ENCODE peak calls at places on chromosomes 4 and X, in seven cellular contexts. O, Q, P, I, S, T and X are unnamed samples.

GRCh38 chr4:71872767-71873422 is 89.0 kb upstream of the GC start:
- DNase-seq in O (no peak), Q (no peak), P (no peak), I (no peak), S (no peak), T (no peak), X (no peak)

GRCh38 chr4:168600796-168601583 is 104.1 kb downstream of the PALLD start:
- DNase-seq in O (no peak), Q (no peak), P (peak; percentile 85), I (no peak), S (peak; percentile 64), T (no peak), X (no peak)

GRCh38 chr4:153114771-153115321 is 89.4 kb upstream of the TRIM2 start:
- DNase-seq in O (no peak), Q (no peak), P (peak; percentile 83), I (no peak), S (peak; percentile 69), T (peak; percentile 89), X (no peak)

GRCh38 chrX:11341274-11342256 is 48.4 kb downstream of the AMELX start:
- DNase-seq in O (no peak), Q (no peak), P (peak; percentile 88), I (no peak), S (no peak), T (peak; percentile 89), X (peak; percentile 20)

GRCh38 chrX:125205084-125205917 is 114.4 kb upstream of the TEX13C start:
- DNase-seq in O (no peak), Q (peak; percentile 33), P (peak; percentile 66), I (no peak), S (no peak), T (peak; percentile 41), X (no peak)

GRCh38 chr4:78510108-78510507 is 41.5 kb upstream of the ANXA3 start:
- DNase-seq in O (no peak), Q (no peak), P (no peak), I (no peak), S (no peak), T (no peak), X (no peak)

GRCh38 chr4:169099775-169100180 is 89.7 kb upstream of the CBR4 start:
- DNase-seq in O (no peak), Q (no peak), P (no peak), I (no peak), S (no peak), T (peak; percentile 76), X (no peak)

GRCh38 chr4:104491826-104492771 is 2.6 kb downstream of the CXXC4 start:
- DNase-seq in O (peak; percentile 82), Q (peak; percentile 43), P (no peak), I (no peak), S (no peak), T (peak; percentile 3), X (no peak)

GRCh38 chr4:8704632-8705031 is 112.1 kb downstream of the CPZ start:
- DNase-seq in O (no peak), Q (no peak), P (no peak), I (no peak), S (no peak), T (no peak), X (no peak)

GRCh38 chrX:153957224-153957623 is 12.8 kb upstream of the RENBP start:
- DNase-seq in O (no peak), Q (no peak), P (no peak), I (no peak), S (no peak), T (no peak), X (no peak)

GRCh38 chrX:153953892-153954617 is 9.6 kb upstream of the RENBP start:
- DNase-seq in O (no peak), Q (peak; percentile 73), P (no peak), I (no peak), S (no peak), T (no peak), X (no peak)

GRCh38 chrX:153955451-153955732 is 10.9 kb upstream of the RENBP start:
- DNase-seq in O (no peak), Q (no peak), P (no peak), I (no peak), S (no peak), T (no peak), X (no peak)

GRCh38 chrX:153954618-153955450 is 10.4 kb upstream of the RENBP start:
- DNase-seq in O (no peak), Q (no peak), P (no peak), I (no peak), S (no peak), T (no peak), X (no peak)

GRCh38 chrX:153956044-153956907 is 11.8 kb upstream of the RENBP start:
- DNase-seq in O (no peak), Q (no peak), P (no peak), I (no peak), S (no peak), T (no peak), X (no peak)
- H4K20me1 ChIP-seq in O (no peaks in the 10 kb centered on the region), Q (peaks cover 8% of the 10 kb centered on the region), P (no peaks in the 10 kb centered on the region), I (peaks cover 4% of the 10 kb centered on the region), S (no peaks in the 10 kb centered on the region), T (no peaks in the 10 kb centered on the region), X (no peaks in the 10 kb centered on the region)

GRCh38 chr4:140344111-140344510 is 29.3 kb upstream of the SCOC start:
- DNase-seq in O (no peak), Q (no peak), P (no peak), I (no peak), S (no peak), T (peak; percentile 40), X (no peak)
- H3K9me2 ChIP-seq in O (no peaks in the 10 kb centered on the region), Q (no peaks in the 10 kb centered on the region), P (no peaks in the 10 kb centered on the region), I (no peaks in the 10 kb centered on the region), S (no peaks in the 10 kb centered on the region), T (no peaks in the 10 kb centered on the region), X (no peaks in the 10 kb centered on the region)

GRCh38 chr4:3484057-3484973 is 21.2 kb downstream of the DOK7 start:
- DNase-seq in O (no peak), Q (peak; percentile 70), P (peak; percentile 70), I (peak; percentile 80), S (peak; percentile 7), T (peak; percentile 73), X (no peak)
- H4K20me1 ChIP-seq in O (no peaks in the 10 kb centered on the region), Q (no peaks in the 10 kb centered on the region), P (no peaks in the 10 kb centered on the region), I (peaks cover 14% of the 10 kb centered on the region), S (no peaks in the 10 kb centered on the region), T (no peaks in the 10 kb centered on the region), X (no peaks in the 10 kb centered on the region)

DNA sequence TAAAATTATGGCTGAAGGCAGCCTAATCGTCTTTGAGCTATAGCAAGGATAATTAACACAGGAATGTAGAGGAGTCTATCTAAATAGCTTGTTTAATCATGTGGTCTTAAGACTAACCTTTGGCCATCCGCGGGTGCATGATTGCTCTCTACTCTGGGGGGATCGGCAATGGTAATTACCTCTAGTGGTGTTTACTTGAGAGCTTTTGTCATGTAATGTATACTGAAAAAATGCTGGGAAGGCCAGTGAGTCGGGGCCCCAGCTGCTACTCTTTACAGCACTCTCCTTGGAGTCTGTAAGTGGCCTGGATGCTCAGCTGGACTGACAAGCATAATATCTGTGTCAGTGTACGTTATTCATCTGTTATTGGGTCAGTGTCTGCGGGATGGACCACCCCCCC is 65.5 kb upstream of the GNPDA2 start:
- DNase-seq in O (no peak), Q (no peak), P (no peak), I (no peak), S (no peak), T (no peak), X (no peak)
- H3K9me2 ChIP-seq in O (no peaks in the 10 kb centered on the region), Q (no peaks in the 10 kb centered on the region), P (no peaks in the 10 kb centered on the region), I (no peaks in the 10 kb centered on the region), S (no peaks in the 10 kb centered on the region), T (no peaks in the 10 kb centered on the region), X (no peaks in the 10 kb centered on the region)

GRCh38 chrX:9535101-9535500 is 70.2 kb downstream of the TBL1X start:
- DNase-seq in O (no peak), Q (no peak), P (no peak), I (no peak), S (no peak), T (no peak), X (peak; percentile 13)
- H4K20me1 ChIP-seq in O (no peaks in the 10 kb centered on the region), Q (no peaks in the 10 kb centered on the region), P (peaks cover 4% of the 10 kb centered on the region), I (peaks cover 3% of the 10 kb centered on the region), S (no peaks in the 10 kb centered on the region), T (no peaks in the 10 kb centered on the region), X (no peaks in the 10 kb centered on the region)

GRCh38 chr4:16626945-16627344 is 271.5 kb downstream of the LDB2 start:
- DNase-seq in O (no peak), Q (no peak), P (peak; percentile 82), I (no peak), S (no peak), T (peak; percentile 96), X (no peak)

DNA sequence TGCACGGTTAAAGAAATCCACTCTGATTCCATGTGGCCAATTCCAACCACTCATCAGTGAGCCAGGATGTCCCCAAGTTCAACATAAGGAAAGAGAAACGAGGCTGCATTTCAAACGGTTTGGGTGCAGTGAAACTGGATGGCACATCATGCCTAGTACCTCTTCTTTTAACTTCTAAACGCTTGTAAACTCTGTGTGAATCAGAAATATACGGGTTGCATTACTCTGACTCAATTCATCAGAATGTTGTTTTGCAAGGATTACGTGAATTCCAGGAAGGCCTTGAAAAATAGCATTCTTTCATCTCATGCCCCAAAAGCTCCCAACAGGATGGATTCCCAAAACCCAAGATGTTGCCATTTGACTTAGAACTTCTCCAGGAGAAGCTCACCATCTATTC is 270.4 kb downstream of the LDB2 start:
- DNase-seq in O (no peak), Q (no peak), P (peak; percentile 90), I (no peak), S (no peak), T (peak; percentile 90), X (no peak)
- H3K9me2 ChIP-seq in O (no peaks in the 10 kb centered on the region), Q (no peaks in the 10 kb centered on the region), P (no peaks in the 10 kb centered on the region), I (no peaks in the 10 kb centered on the region), S (no peaks in the 10 kb centered on the region), T (no peaks in the 10 kb centered on the region), X (no peaks in the 10 kb centered on the region)

DNA sequence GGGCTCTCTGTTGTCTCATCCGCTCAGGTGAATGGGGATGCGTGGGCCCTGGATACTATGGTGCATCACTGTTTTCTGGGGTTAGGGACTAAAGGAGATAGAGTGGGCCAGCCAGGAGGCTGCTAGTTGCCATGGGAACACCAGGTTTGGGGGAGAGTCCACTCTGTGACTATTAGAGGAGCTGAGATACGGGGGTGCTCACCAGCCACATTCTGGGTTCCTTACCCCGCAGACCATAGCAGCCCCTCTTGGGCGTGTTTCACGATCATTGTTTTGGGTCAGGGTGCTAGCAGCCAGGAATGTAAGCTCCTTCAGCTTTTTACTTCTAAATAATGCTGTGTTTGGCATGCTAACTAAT is 4.6 kb downstream of the EFNB1 start:
- DNase-seq in O (no peak), Q (no peak), P (no peak), I (no peak), S (no peak), T (no peak), X (no peak)
- H4K20me1 ChIP-seq in O (no peaks in the 10 kb centered on the region), Q (peaks cover 2% of the 10 kb centered on the region), P (peaks cover 76% of the 10 kb centered on the region), I (no peaks in the 10 kb centered on the region), S (no peaks in the 10 kb centered on the region), T (no peaks in the 10 kb centered on the region), X (no peaks in the 10 kb centered on the region)

GRCh38 chr4:880684-881405 is 51.3 kb downstream of the GAK start:
- DNase-seq in O (no peak), Q (no peak), P (no peak), I (no peak), S (no peak), T (no peak), X (no peak)
- H3K9me2 ChIP-seq in O (no peaks in the 10 kb centered on the region), Q (no peaks in the 10 kb centered on the region), P (no peaks in the 10 kb centered on the region), I (no peaks in the 10 kb centered on the region), S (no peaks in the 10 kb centered on the region), T (no peaks in the 10 kb centered on the region), X (no peaks in the 10 kb centered on the region)